ENCODE peak calls at places on chromosomes 6 and 20, in ten cellular contexts. L is heart right ventricle, Q is foreskin keratinocyte, O is IMR-90, U is uterus, F is mammary epithelial cell, Z is A549, M is heart left ventricle, K is esophagus squamous epithelium, T is HCT116. R is an unnamed sample.

GRCh38 chr6:28609672-28610071 is 84.0 kb downstream of the GPX5 start:
- DNase-seq in T (no peak), U (no peak), Z (no peak), M (no peak), Q (no peak), K (no peak), O (no peak), F (no peak), L (no peak), R (no peak)

GRCh38 chr20:61873651-61874420 is 191.8 kb downstream of the TAF4 start:
- DNase-seq in O (no peak), M (no peak), L (peak; percentile 7), T (no peak), U (no peak), Q (no peak), F (no peak), K (no peak), Z (no peak), R (no peak)

GRCh38 chr20:36491901-36492617 is 49.3 kb upstream of the MYL9 start:
- DNase-seq in F (peak; percentile 75), Z (no peak), T (no peak), Q (peak; percentile 47), O (no peak), U (no peak), L (no peak), M (no peak), K (no peak), R (peak; percentile 57)

GRCh38 chr6:44202332-44202971 is 14.3 kb upstream of the MYMX start:
- DNase-seq in O (no peak), T (no peak), Z (no peak), U (no peak), M (peak; percentile 37), L (no peak), Q (no peak), K (no peak), F (no peak), R (peak; percentile 14)

GRCh38 chr6:119351005-119351394 is 1.4 kb upstream of the MAN1A1 start:
- DNase-seq in L (no peak), F (peak; percentile 35), T (peak; percentile 22), K (no peak), U (no peak), Q (no peak), O (peak; percentile 63), M (no peak), Z (no peak), R (no peak)

GRCh38 chr20:62636446-62636845 is 5.9 kb upstream of the SLCO4A1 start:
- DNase-seq in L (peak; percentile 25), M (no peak), F (no peak), O (no peak), Z (no peak), U (no peak), K (no peak), T (no peak), Q (no peak), R (no peak)

GRCh38 chr6:43831211-43831610 is 61.2 kb downstream of the VEGFA start:
- DNase-seq in M (no peak), Q (no peak), L (no peak), O (no peak), U (no peak), K (no peak), F (no peak), T (no peak), Z (no peak), R (no peak)

GRCh38 chr6:95503568-95503967 is 73.8 kb upstream of the MANEA start:
- DNase-seq in M (no peak), L (no peak), U (no peak), F (no peak), K (no peak), Q (no peak), T (no peak), O (no peak), Z (no peak), R (no peak)

GRCh38 chr6:138297761-138298298 is 79.5 kb upstream of the PBOV1 start:
- DNase-seq in O (no peak), L (no peak), T (no peak), U (no peak), F (peak; percentile 66), Z (no peak), M (no peak), Q (no peak), K (no peak), R (no peak)

GRCh38 chr6:81515562-81516453 is 236.7 kb downstream of the TENT5A start:
- DNase-seq in K (no peak), F (no peak), U (peak; percentile 19), Q (no peak), T (no peak), Z (no peak), M (no peak), L (no peak), O (peak; percentile 47), R (no peak)

GRCh38 chr6:44157152-44157521 is 1.5 kb upstream of the CAPN11 start:
- DNase-seq in M (no peak), L (no peak), Z (no peak), U (no peak), T (no peak), K (no peak), O (no peak), F (no peak), Q (no peak), R (no peak)

GRCh38 chr6:70398783-70399730 is 14.3 kb upstream of the FAM135A start:
- DNase-seq in T (peak; percentile 97), Z (peak; percentile 68), L (no peak), U (no peak), Q (peak; percentile 98), F (peak; percentile 98), M (peak; percentile 14), O (peak; percentile 23), K (no peak), R (peak; percentile 55)

GRCh38 chr6:25556516-25556915 is 95.5 kb upstream of the SCGN start:
- DNase-seq in T (peak; percentile 71), O (peak; percentile 74), L (peak; percentile 62), K (no peak), Q (peak; percentile 6), F (peak; percentile 35), U (peak; percentile 73), Z (peak; percentile 15), M (peak; percentile 71), R (peak; percentile 68)

GRCh38 chr6:31246051-31246495 is 25.8 kb downstream of the HLA-C start:
- DNase-seq in T (peak; percentile 59), Q (peak; percentile 89), U (no peak), K (no peak), F (peak; percentile 95), M (no peak), L (no peak), O (peak; percentile 84), Z (no peak), R (no peak)

GRCh38 chr20:36210561-36210960 is 25.7 kb upstream of the AAR2 start:
- DNase-seq in Z (no peak), U (no peak), L (no peak), F (no peak), O (no peak), M (no peak), K (no peak), T (no peak), Q (no peak), R (no peak)

GRCh38 chr6:57021086-57021720 is 25.3 kb upstream of the KIAA1586 start:
- DNase-seq in F (peak; percentile 30), U (no peak), Z (peak; percentile 36), Q (no peak), K (no peak), O (peak; percentile 64), T (peak; percentile 51), L (no peak), M (no peak), R (no peak)

GRCh38 chr6:153960741-153961140 is 78.3 kb upstream of the OPRM1 start:
- DNase-seq in F (peak; percentile 19), Z (no peak), Q (no peak), U (no peak), K (no peak), O (no peak), T (no peak), L (no peak), M (no peak), R (no peak)

GRCh38 chr6:158707120-158707519 is 57.3 kb downstream of the SYTL3 start:
- DNase-seq in Q (no peak), K (no peak), Z (peak; percentile 26), F (peak; percentile 51), O (peak; percentile 56), M (peak; percentile 53), L (peak; percentile 41), U (no peak), T (peak; percentile 89), R (peak; percentile 70)

DNA sequence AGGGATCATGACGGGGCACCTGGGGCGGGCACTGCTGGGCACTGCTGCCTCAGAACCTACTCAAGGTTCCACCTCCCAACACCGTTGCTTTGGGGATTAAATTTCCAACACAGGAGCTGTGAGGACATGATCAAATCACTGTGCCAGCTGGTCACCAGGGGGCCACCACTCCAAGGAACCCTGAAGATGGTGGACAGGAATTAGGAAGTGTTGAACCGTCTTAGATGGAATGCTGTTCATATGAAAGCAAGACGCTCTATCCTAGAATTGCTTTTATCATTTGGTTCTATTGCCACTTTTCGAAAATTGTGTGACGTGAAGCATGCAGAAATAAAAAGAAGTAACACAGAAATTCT is 140.3 kb downstream of the DLL1 start:
- DNase-seq in T (no peak), F (no peak), U (no peak), K (no peak), O (no peak), Q (no peak), Z (no peak), L (no peak), M (no peak), R (no peak)
- TF ChIP-seq CTCF in T (no peak), F (no peak), U (no peak), K (no peak), O (no peak), Q (peak; percentile 9), Z (no peak), L (no peak), M (no peak), R (no peak)

GRCh38 chr20:46219190-46219589 is 89.1 kb downstream of the CDH22 start:
- DNase-seq in Q (no peak), T (no peak), Z (no peak), L (no peak), K (no peak), M (no peak), U (no peak), F (no peak), O (no peak), R (no peak)
- H3K4me1 ChIP-seq in Q (no peaks in the 10 kb centered on the region), T (peaks cover 39% of the 10 kb centered on the region), Z (peaks cover 9% of the 10 kb centered on the region), L (no peaks in the 10 kb centered on the region), K (peaks cover 6% of the 10 kb centered on the region), M (no peaks in the 10 kb centered on the region), U (no peaks in the 10 kb centered on the region), F (no peaks in the 10 kb centered on the region), O (no peaks in the 10 kb centered on the region), R (no peaks in the 10 kb centered on the region)

DNA sequence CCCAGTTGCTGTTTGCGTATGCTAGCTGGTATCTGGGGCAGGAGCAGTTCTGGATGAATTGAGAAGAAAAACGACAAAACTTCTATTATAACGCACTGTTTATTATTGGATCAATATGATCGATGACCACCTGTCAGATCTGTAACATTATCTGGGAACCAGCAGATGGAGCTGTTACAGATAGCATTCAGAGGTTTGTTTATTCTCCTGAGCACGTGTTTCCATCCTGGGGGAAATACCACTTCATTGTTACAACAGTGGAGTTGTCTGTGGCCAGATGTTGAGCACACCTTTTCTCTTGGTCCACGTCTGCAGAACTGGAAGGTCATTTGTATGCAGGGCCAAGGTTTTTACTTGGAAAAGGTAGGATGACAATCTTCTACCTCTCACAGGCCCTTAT is 16.0 kb upstream of the NKX2-2 start:
- DNase-seq in T (peak; percentile 38), M (no peak), K (no peak), O (no peak), Z (no peak), Q (no peak), L (no peak), U (no peak), F (no peak), R (no peak)
- TF ChIP-seq CTCF in T (peak; percentile 65), M (no peak), K (no peak), O (no peak), Z (peak; percentile 41), Q (peak; percentile 41), L (no peak), U (no peak), F (peak; percentile 55), R (no peak)

GRCh38 chr6:123909989-123910388 is 106.3 kb downstream of the NKAIN2 start:
- DNase-seq in Z (no peak), K (no peak), F (no peak), U (no peak), Q (no peak), O (no peak), T (no peak), L (no peak), M (no peak), R (no peak)
- H3K4me1 ChIP-seq in Z (no peaks in the 10 kb centered on the region), K (no peaks in the 10 kb centered on the region), F (no peaks in the 10 kb centered on the region), U (no peaks in the 10 kb centered on the region), Q (peaks cover 3% of the 10 kb centered on the region), O (no peaks in the 10 kb centered on the region), T (no peaks in the 10 kb centered on the region), L (no peaks in the 10 kb centered on the region), M (no peaks in the 10 kb centered on the region), R (no peaks in the 10 kb centered on the region)